ENCODE peak calls at places on chromosomes 12 and 14, in four cellular contexts. E is HepG2, C is GM12878, T is K562. O is an unnamed sample.

GRCh38 chr12:110223777-110224378 is 57.2 kb upstream of the ATP2A2 start:
- DNase-seq in C (no peak), T (no peak), E (no peak), O (no peak)

GRCh38 chr14:36069535-36069900 is 107.0 kb downstream of the PTCSC3 start:
- DNase-seq in E (peak), C (no peak), T (peak), O (peak)

GRCh38 chr12:65278576-65279386 is at the start of gene MSRB3:
- DNase-seq in E (peak), T (peak), C (no peak), O (peak)

GRCh38 chr14:64337901-64338615 is 43.9 kb upstream of the ESR2 start:
- DNase-seq in E (peak), T (peak), C (no peak), O (peak)

GRCh38 chr12:3557791-3558190 is 66.8 kb downstream of the PRMT8 start:
- DNase-seq in C (no peak), T (no peak), E (no peak), O (no peak)

GRCh38 chr12:45879363-45879895 is 110.9 kb downstream of the SCAF11 start:
- DNase-seq in E (no peak), T (no peak), C (no peak), O (no peak)

GRCh38 chr12:22046968-22047390 is 961 bp downstream of the CMAS start:
- DNase-seq in C (no peak), T (no peak), E (no peak), O (no peak)

GRCh38 chr12:27534060-27534764 is 10.2 kb downstream of the PPFIBP1 start:
- DNase-seq in T (no peak), C (peak), E (no peak), O (no peak)

GRCh38 chr14:23624830-23625404 is 11.2 kb upstream of the DHRS2 start:
- DNase-seq in E (no peak), C (no peak), T (no peak), O (no peak)

GRCh38 chr14:60618200-60618599 is 31.1 kb downstream of the SIX1 start:
- DNase-seq in T (no peak), C (no peak), E (peak), O (no peak)

GRCh38 chr14:33646692-33647260 is 304.1 kb downstream of the EGLN3 start:
- DNase-seq in T (no peak), C (no peak), E (no peak), O (no peak)

GRCh38 chr14:68195126-68195525 is 375.5 kb downstream of the RAD51B start:
- DNase-seq in C (no peak), E (peak), T (no peak), O (no peak)

GRCh38 chr14:23057757-23058653 is 685 bp upstream of the CDH24 start:
- DNase-seq in E (peak), C (peak), T (peak), O (peak)

GRCh38 chr12:8499616-8500015 is 13.7 kb upstream of the CLEC4D start:
- DNase-seq in T (no peak), C (no peak), E (no peak), O (no peak)

GRCh38 chr12:80269953-80270552 is 170.7 kb downstream of the OTOGL start:
- DNase-seq in E (peak), T (peak), C (no peak), O (no peak)

GRCh38 chr12:58640314-58640713 is 280.0 kb downstream of the LRIG3 start:
- DNase-seq in E (no peak), T (no peak), C (no peak), O (no peak)

GRCh38 chr12:124625867-124626675 is 58.7 kb upstream of the NCOR2 start:
- DNase-seq in T (peak), C (no peak), E (peak), O (no peak)

GRCh38 chr12:14157129-14157747 is 175.8 kb upstream of the GRIN2B start:
- DNase-seq in C (peak), E (no peak), T (no peak), O (no peak)

GRCh38 chr12:131783915-131784541 is 44.2 kb upstream of the MMP17 start:
- DNase-seq in C (peak), T (peak), E (no peak), O (peak)

GRCh38 chr12:6952121-6952859 is 1.1 kb downstream of the PTPN6 start:
- DNase-seq in E (no peak), T (no peak), C (no peak), O (no peak)

GRCh38 chr14:92675421-92675820 is 73.0 kb downstream of the LGMN start:
- DNase-seq in C (no peak), T (no peak), E (no peak), O (no peak)
- TF ChIP-seq CBFB in C (no peak), T (no peak), E (no peak), O (no peak)

GRCh38 chr12:44287545-44287944 is 451.7 kb downstream of the TMEM117 start:
- DNase-seq in E (no peak), T (no peak), C (no peak), O (no peak)
- TF ChIP-seq CBFB in E (no peak), T (no peak), C (no peak), O (no peak)

DNA sequence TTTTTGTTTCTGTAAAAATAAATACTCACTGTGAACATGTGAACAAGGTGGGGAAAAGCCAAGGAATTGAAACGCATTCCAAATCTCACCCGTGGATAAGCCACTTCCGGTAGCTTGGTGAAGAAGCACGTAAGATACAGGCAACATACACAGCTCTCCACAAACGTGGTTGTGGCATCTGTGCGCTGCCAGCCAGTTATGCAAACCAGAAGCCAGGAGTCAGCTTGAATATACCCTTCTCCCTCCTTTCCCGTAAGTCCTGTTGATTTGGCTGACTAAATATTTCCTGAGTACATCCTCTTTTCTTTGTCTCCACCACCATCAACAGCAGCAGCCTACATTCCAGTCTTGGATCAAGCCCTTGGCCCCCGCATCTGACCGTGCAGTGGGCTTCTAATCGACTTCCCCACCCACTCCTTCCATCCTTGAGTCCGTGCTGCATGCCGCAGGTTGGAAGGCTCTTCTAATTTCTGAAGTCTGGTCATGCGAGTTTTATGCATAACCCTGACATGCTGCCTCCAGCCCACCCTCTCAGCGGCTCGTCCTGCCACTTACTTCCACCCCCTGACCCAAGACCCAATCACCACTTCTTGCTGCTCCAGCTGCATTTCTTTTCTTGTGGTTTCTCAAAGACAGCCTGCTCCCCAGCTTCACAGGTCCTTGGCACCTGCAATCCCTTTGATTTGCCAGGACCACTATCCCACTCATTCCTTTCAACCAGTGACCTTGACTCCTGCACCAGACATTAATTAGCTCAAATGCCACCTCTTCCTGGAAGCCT is 486.5 kb downstream of the VRK1 start:
- DNase-seq in C (no peak), T (no peak), E (no peak), O (no peak)
- TF ChIP-seq CBFB in C (no peak), T (no peak), E (no peak), O (no peak)

GRCh38 chr14:28323951-28324741 is 442.4 kb upstream of the FOXG1 start:
- DNase-seq in T (no peak), C (no peak), E (no peak), O (no peak)
- TF ChIP-seq CBFB in T (no peak), C (no peak), E (no peak), O (no peak)

GRCh38 chr12:78204926-78205325 is 374.2 kb downstream of the NAV3 start:
- DNase-seq in E (no peak), C (no peak), T (no peak), O (no peak)

GRCh38 chr12:78210894-78211302 is 380.2 kb downstream of the NAV3 start:
- DNase-seq in C (no peak), E (no peak), T (no peak), O (no peak)

GRCh38 chr12:78208106-78208505 is 377.4 kb downstream of the NAV3 start:
- DNase-seq in T (no peak), E (no peak), C (no peak), O (no peak)

GRCh38 chr12:78210494-78210860 is 379.8 kb downstream of the NAV3 start:
- DNase-seq in C (no peak), T (no peak), E (no peak), O (no peak)

GRCh38 chr12:78209851-78210493 is 379.3 kb downstream of the NAV3 start:
- DNase-seq in E (no peak), C (no peak), T (no peak), O (no peak)
- TF ChIP-seq CBFB in E (no peak), C (no peak), T (no peak), O (no peak)

GRCh38 chr14:57820581-57820980 is 45.3 kb downstream of the SLC35F4 start:
- DNase-seq in T (no peak), E (no peak), C (no peak), O (no peak)
- TF ChIP-seq CBFB in T (no peak), E (no peak), C (no peak), O (no peak)

GRCh38 chr14:94390372-94391086 is 2.1 kb upstream of the SERPINA1 start:
- DNase-seq in T (no peak), E (no peak), C (no peak), O (no peak)
- TF ChIP-seq CBFB in T (no peak), E (no peak), C (no peak), O (no peak)

O was measured in WTC11.